ENCODE peak calls at places on chromosomes 3 and 15, in nine cellular contexts. One of them, this sample, is unnamed.
A peak's percentile ranks its signal among the peaks of the same experiment; 100 is the strongest.

GRCh38 chr3:45548724-45549123 is 45.8 kb upstream of the LIMD1 start:
- DNase-seq in astrocyte of the spinal cord: no peak
- DNase-seq in fibroblast of mammary gland: peak; percentile 91
- DNase-seq in upper lobe of left lung: no peak
- DNase-seq in left lung: no peak
- DNase-seq in nephron progenitor cell: no peak
- DNase-seq in suprapubic skin: no peak
- DNase-seq in progenitor cell of endocrine pancreas: no peak
- DNase-seq in heart right ventricle: no peak
- DNase-seq in this sample: no peak

GRCh38 chr3:105662326-105662725 is 206.5 kb downstream of the CBLB start:
- DNase-seq in upper lobe of left lung: no peak
- DNase-seq in progenitor cell of endocrine pancreas: no peak
- DNase-seq in heart right ventricle: no peak
- DNase-seq in astrocyte of the spinal cord: no peak
- DNase-seq in left lung: no peak
- DNase-seq in suprapubic skin: no peak
- DNase-seq in fibroblast of mammary gland: no peak
- DNase-seq in nephron progenitor cell: no peak
- DNase-seq in this sample: no peak

GRCh38 chr3:183098538-183099025 is 714 bp downstream of the MCCC1 start:
- DNase-seq in suprapubic skin: no peak
- DNase-seq in upper lobe of left lung: no peak
- DNase-seq in astrocyte of the spinal cord: no peak
- DNase-seq in left lung: no peak
- DNase-seq in nephron progenitor cell: no peak
- DNase-seq in heart right ventricle: no peak
- DNase-seq in progenitor cell of endocrine pancreas: no peak
- DNase-seq in fibroblast of mammary gland: peak; percentile 23
- DNase-seq in this sample: no peak

GRCh38 chr3:184636774-184637316 is 75.0 kb downstream of the MAGEF1 start:
- DNase-seq in heart right ventricle: no peak
- DNase-seq in left lung: no peak
- DNase-seq in suprapubic skin: no peak
- DNase-seq in astrocyte of the spinal cord: peak; percentile 62
- DNase-seq in progenitor cell of endocrine pancreas: no peak
- DNase-seq in fibroblast of mammary gland: peak; percentile 44
- DNase-seq in nephron progenitor cell: no peak
- DNase-seq in upper lobe of left lung: no peak
- DNase-seq in this sample: peak; percentile 89

GRCh38 chr3:158961911-158962310 is 160.1 kb downstream of the MFSD1 start:
- DNase-seq in suprapubic skin: no peak
- DNase-seq in upper lobe of left lung: no peak
- DNase-seq in nephron progenitor cell: no peak
- DNase-seq in left lung: no peak
- DNase-seq in progenitor cell of endocrine pancreas: no peak
- DNase-seq in heart right ventricle: no peak
- DNase-seq in fibroblast of mammary gland: peak; percentile 19
- DNase-seq in astrocyte of the spinal cord: no peak
- DNase-seq in this sample: no peak

GRCh38 chr3:57893668-57894067 is 114.6 kb upstream of the FLNB start:
- DNase-seq in suprapubic skin: no peak
- DNase-seq in astrocyte of the spinal cord: no peak
- DNase-seq in left lung: no peak
- DNase-seq in upper lobe of left lung: no peak
- DNase-seq in progenitor cell of endocrine pancreas: no peak
- DNase-seq in nephron progenitor cell: no peak
- DNase-seq in heart right ventricle: no peak
- DNase-seq in fibroblast of mammary gland: no peak
- DNase-seq in this sample: no peak

GRCh38 chr15:68791431-68792283 is 29.0 kb downstream of the ANP32A start:
- DNase-seq in upper lobe of left lung: no peak
- DNase-seq in left lung: no peak
- DNase-seq in progenitor cell of endocrine pancreas: no peak
- DNase-seq in nephron progenitor cell: no peak
- DNase-seq in fibroblast of mammary gland: no peak
- DNase-seq in heart right ventricle: no peak
- DNase-seq in astrocyte of the spinal cord: no peak
- DNase-seq in suprapubic skin: no peak
- DNase-seq in this sample: no peak

GRCh38 chr3:113532698-113533533 is 561 bp downstream of the SIDT1 start:
- DNase-seq in upper lobe of left lung: peak; percentile 88
- DNase-seq in left lung: peak; percentile 83
- DNase-seq in nephron progenitor cell: peak; percentile 58
- DNase-seq in astrocyte of the spinal cord: peak; percentile 3
- DNase-seq in fibroblast of mammary gland: no peak
- DNase-seq in progenitor cell of endocrine pancreas: peak; percentile 14
- DNase-seq in heart right ventricle: peak; percentile 15
- DNase-seq in suprapubic skin: peak; percentile 61
- DNase-seq in this sample: no peak

GRCh38 chr3:82067420-82067819 is 306.0 kb upstream of the GBE1 start:
- DNase-seq in astrocyte of the spinal cord: no peak
- DNase-seq in upper lobe of left lung: no peak
- DNase-seq in nephron progenitor cell: no peak
- DNase-seq in heart right ventricle: no peak
- DNase-seq in suprapubic skin: no peak
- DNase-seq in fibroblast of mammary gland: no peak
- DNase-seq in progenitor cell of endocrine pancreas: no peak
- DNase-seq in left lung: peak; percentile 45
- DNase-seq in this sample: no peak

GRCh38 chr15:82995076-82995475 is 9.1 kb downstream of the RAMAC start:
- DNase-seq in nephron progenitor cell: no peak
- DNase-seq in heart right ventricle: no peak
- DNase-seq in left lung: no peak
- DNase-seq in astrocyte of the spinal cord: no peak
- DNase-seq in upper lobe of left lung: no peak
- DNase-seq in fibroblast of mammary gland: no peak
- DNase-seq in progenitor cell of endocrine pancreas: no peak
- DNase-seq in suprapubic skin: no peak
- DNase-seq in this sample: peak; percentile 62

GRCh38 chr15:82995938-82996337 is 9.9 kb downstream of the RAMAC start:
- DNase-seq in left lung: no peak
- DNase-seq in nephron progenitor cell: no peak
- DNase-seq in fibroblast of mammary gland: peak; percentile 11
- DNase-seq in progenitor cell of endocrine pancreas: no peak
- DNase-seq in astrocyte of the spinal cord: no peak
- DNase-seq in upper lobe of left lung: no peak
- DNase-seq in suprapubic skin: no peak
- DNase-seq in heart right ventricle: no peak
- DNase-seq in this sample: no peak

GRCh38 chr15:82999426-82999825 is 12.0 kb downstream of the C15orf40 start:
- DNase-seq in left lung: no peak
- DNase-seq in upper lobe of left lung: no peak
- DNase-seq in nephron progenitor cell: no peak
- DNase-seq in fibroblast of mammary gland: peak; percentile 13
- DNase-seq in progenitor cell of endocrine pancreas: no peak
- DNase-seq in heart right ventricle: no peak
- DNase-seq in suprapubic skin: no peak
- DNase-seq in astrocyte of the spinal cord: no peak
- DNase-seq in this sample: peak; percentile 23

GRCh38 chr15:82999905-83000671 is 11.4 kb downstream of the C15orf40 start:
- DNase-seq in upper lobe of left lung: no peak
- DNase-seq in suprapubic skin: no peak
- DNase-seq in progenitor cell of endocrine pancreas: no peak
- DNase-seq in astrocyte of the spinal cord: peak; percentile 73
- DNase-seq in left lung: no peak
- DNase-seq in heart right ventricle: no peak
- DNase-seq in fibroblast of mammary gland: peak; percentile 75
- DNase-seq in nephron progenitor cell: no peak
- DNase-seq in this sample: peak; percentile 44
- TF ChIP-seq CTCF in upper lobe of left lung: no peak
- TF ChIP-seq CTCF in suprapubic skin: no peak
- TF ChIP-seq CTCF in progenitor cell of endocrine pancreas: peak; percentile 44
- TF ChIP-seq CTCF in astrocyte of the spinal cord: peak; percentile 45
- TF ChIP-seq CTCF in left lung: no peak
- TF ChIP-seq CTCF in heart right ventricle: peak; percentile 46
- TF ChIP-seq CTCF in fibroblast of mammary gland: peak; percentile 66
- TF ChIP-seq CTCF in nephron progenitor cell: peak; percentile 43
- TF ChIP-seq CTCF in this sample: peak; percentile 70

DNA sequence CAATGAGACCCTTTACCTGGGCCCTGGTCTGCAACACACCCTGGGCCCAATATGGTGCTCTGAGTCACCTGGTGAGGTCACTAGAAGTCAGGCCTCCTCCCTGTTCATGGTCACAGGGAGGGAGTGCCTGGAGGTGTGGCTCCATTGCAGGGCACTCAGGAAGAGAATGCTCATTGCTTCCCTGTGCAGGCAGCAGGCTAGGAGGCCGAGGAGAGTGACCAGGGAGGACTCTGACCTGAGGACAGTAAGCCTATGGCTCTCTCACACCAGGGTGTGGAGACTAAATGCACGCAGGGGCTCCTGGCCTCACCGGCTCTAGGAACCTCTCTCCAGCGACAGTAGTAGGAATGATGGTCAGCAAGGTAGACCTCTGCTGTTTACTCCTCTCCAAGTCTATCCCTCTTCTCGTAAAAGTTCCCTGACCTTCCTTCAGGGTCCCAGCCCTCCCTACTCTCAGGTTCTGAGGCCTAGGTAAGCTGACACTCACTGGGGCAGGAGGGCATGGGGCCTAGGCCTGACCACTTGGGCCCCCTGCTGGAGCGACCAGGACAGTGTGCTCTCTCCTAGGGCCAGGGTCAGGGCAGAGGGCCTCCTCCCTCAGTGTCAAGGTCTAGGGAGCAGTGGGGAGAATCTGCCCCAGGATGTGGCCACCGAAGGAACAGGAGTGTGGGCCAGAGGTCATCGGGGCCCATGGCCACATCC is 9.6 kb upstream of the SLCO2A1 start:
- DNase-seq in astrocyte of the spinal cord: no peak
- DNase-seq in progenitor cell of endocrine pancreas: no peak
- DNase-seq in heart right ventricle: no peak
- DNase-seq in upper lobe of left lung: peak; percentile 20
- DNase-seq in left lung: no peak
- DNase-seq in fibroblast of mammary gland: no peak
- DNase-seq in suprapubic skin: no peak
- DNase-seq in nephron progenitor cell: peak; percentile 29
- DNase-seq in this sample: peak; percentile 67
- TF ChIP-seq CTCF in astrocyte of the spinal cord: peak; percentile 12
- TF ChIP-seq CTCF in progenitor cell of endocrine pancreas: peak; percentile 27
- TF ChIP-seq CTCF in heart right ventricle: peak; percentile 29
- TF ChIP-seq CTCF in upper lobe of left lung: peak; percentile 21
- TF ChIP-seq CTCF in left lung: peak; percentile 21
- TF ChIP-seq CTCF in fibroblast of mammary gland: peak; percentile 29
- TF ChIP-seq CTCF in suprapubic skin: no peak
- TF ChIP-seq CTCF in nephron progenitor cell: no peak
- TF ChIP-seq CTCF in this sample: no peak

GRCh38 chr15:77874071-77874470 is 203.4 kb downstream of the TBC1D2B start:
- DNase-seq in nephron progenitor cell: no peak
- DNase-seq in heart right ventricle: no peak
- DNase-seq in progenitor cell of endocrine pancreas: no peak
- DNase-seq in suprapubic skin: no peak
- DNase-seq in fibroblast of mammary gland: no peak
- DNase-seq in upper lobe of left lung: no peak
- DNase-seq in astrocyte of the spinal cord: no peak
- DNase-seq in left lung: peak; percentile 59
- DNase-seq in this sample: no peak

GRCh38 chr15:77870195-77871065 is 207.1 kb downstream of the TBC1D2B start:
- DNase-seq in fibroblast of mammary gland: peak; percentile 58
- DNase-seq in heart right ventricle: peak; percentile 57
- DNase-seq in progenitor cell of endocrine pancreas: peak; percentile 69
- DNase-seq in left lung: peak; percentile 61
- DNase-seq in nephron progenitor cell: peak; percentile 86
- DNase-seq in suprapubic skin: peak; percentile 66
- DNase-seq in astrocyte of the spinal cord: peak; percentile 52
- DNase-seq in upper lobe of left lung: peak; percentile 65
- DNase-seq in this sample: peak; percentile 90

GRCh38 chr15:77869021-77869895 is 208.3 kb downstream of the TBC1D2B start:
- DNase-seq in heart right ventricle: no peak
- DNase-seq in progenitor cell of endocrine pancreas: no peak
- DNase-seq in fibroblast of mammary gland: no peak
- DNase-seq in suprapubic skin: peak; percentile 31
- DNase-seq in nephron progenitor cell: peak; percentile 81
- DNase-seq in astrocyte of the spinal cord: no peak
- DNase-seq in left lung: peak; percentile 49
- DNase-seq in upper lobe of left lung: peak; percentile 42
- DNase-seq in this sample: no peak

GRCh38 chr15:77867266-77868047 is 210.1 kb downstream of the TBC1D2B start:
- DNase-seq in astrocyte of the spinal cord: no peak
- DNase-seq in upper lobe of left lung: no peak
- DNase-seq in heart right ventricle: no peak
- DNase-seq in left lung: peak; percentile 50
- DNase-seq in suprapubic skin: peak; percentile 47
- DNase-seq in nephron progenitor cell: no peak
- DNase-seq in progenitor cell of endocrine pancreas: no peak
- DNase-seq in fibroblast of mammary gland: no peak
- DNase-seq in this sample: no peak

DNA sequence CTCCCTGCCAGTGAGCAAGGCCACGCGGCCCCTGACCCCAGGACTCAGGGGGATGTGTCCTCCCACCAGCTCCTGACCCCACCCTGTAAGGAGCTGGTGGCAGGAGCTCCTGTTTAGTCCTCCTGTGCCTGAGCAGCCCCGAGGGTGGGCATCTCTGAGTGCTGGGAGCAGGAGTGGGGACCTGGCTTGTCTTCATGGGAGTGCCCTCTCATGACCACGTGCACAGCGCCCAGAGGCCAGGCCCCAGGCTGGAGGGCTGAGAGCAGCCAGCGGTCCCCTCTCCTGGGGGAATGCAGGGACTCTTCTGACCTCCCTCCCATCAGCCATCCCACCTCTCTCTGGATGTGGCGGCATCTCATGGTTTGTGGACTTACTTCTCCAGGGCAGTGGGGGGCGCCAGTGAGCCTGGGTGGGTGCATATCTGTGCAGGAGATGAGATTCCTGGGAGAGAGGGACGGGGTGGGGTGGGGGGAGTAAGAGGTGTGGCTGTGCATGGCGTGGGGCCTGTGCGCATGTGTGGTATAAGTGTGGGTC is 205.6 kb downstream of the TBC1D2B start:
- DNase-seq in heart right ventricle: no peak
- DNase-seq in nephron progenitor cell: no peak
- DNase-seq in suprapubic skin: no peak
- DNase-seq in astrocyte of the spinal cord: no peak
- DNase-seq in upper lobe of left lung: peak; percentile 55
- DNase-seq in fibroblast of mammary gland: no peak
- DNase-seq in left lung: peak; percentile 65
- DNase-seq in progenitor cell of endocrine pancreas: no peak
- DNase-seq in this sample: no peak
- TF ChIP-seq CTCF in heart right ventricle: no peak
- TF ChIP-seq CTCF in nephron progenitor cell: no peak
- TF ChIP-seq CTCF in suprapubic skin: no peak
- TF ChIP-seq CTCF in astrocyte of the spinal cord: peak; percentile 24
- TF ChIP-seq CTCF in upper lobe of left lung: no peak
- TF ChIP-seq CTCF in fibroblast of mammary gland: no peak
- TF ChIP-seq CTCF in left lung: no peak
- TF ChIP-seq CTCF in progenitor cell of endocrine pancreas: peak; percentile 14
- TF ChIP-seq CTCF in this sample: peak; percentile 28

DNA sequence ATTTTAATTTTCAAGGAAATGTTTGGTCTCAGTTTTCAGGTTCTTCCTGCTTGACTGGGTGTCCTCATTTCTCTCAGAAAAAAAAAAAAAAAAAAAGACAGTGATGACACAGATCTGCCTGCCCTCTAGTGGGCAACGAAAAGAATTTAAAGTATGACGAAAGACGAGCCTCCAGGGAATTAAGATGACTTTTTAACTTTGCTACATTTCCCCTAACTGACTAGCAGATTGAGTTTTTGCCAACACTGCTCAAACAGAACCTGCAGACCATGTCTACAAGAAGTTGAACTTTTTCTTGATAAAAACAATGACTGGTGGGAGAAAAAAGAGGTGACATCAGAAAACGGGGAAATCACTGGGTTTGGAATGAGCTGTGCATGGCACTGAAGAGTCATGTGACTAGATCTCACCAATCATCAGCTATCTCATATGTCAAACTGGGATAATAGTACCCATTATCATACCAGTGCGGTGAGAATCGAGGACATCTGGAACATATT is 40.8 kb downstream of the EOMES start:
- DNase-seq in upper lobe of left lung: no peak
- DNase-seq in left lung: no peak
- DNase-seq in heart right ventricle: no peak
- DNase-seq in progenitor cell of endocrine pancreas: no peak
- DNase-seq in astrocyte of the spinal cord: peak; percentile 90
- DNase-seq in suprapubic skin: no peak
- DNase-seq in fibroblast of mammary gland: peak; percentile 95
- DNase-seq in nephron progenitor cell: peak; percentile 22
- DNase-seq in this sample: no peak
- TF ChIP-seq CTCF in upper lobe of left lung: peak; percentile 40
- TF ChIP-seq CTCF in left lung: peak; percentile 49
- TF ChIP-seq CTCF in heart right ventricle: peak; percentile 50
- TF ChIP-seq CTCF in progenitor cell of endocrine pancreas: peak; percentile 73
- TF ChIP-seq CTCF in astrocyte of the spinal cord: peak; percentile 56
- TF ChIP-seq CTCF in suprapubic skin: peak; percentile 27
- TF ChIP-seq CTCF in fibroblast of mammary gland: peak; percentile 60
- TF ChIP-seq CTCF in nephron progenitor cell: peak; percentile 74
- TF ChIP-seq CTCF in this sample: peak; percentile 76

This sample was measured in osteocyte.